ENCODE peak calls at places on chromosomes 16 and 17, in six cellular contexts. L, J, Q, A, R and U are unnamed samples. For H3K4me1 and H3K9me3, the result is how much of the 10 kb centered on the place peaks cover.

GRCh38 chr16:67945392-67945933 is 1.5 kb upstream of the LCAT start:
- DNase-seq in L (no peak), J (no peak), Q (no peak), A (no peak), R (no peak), U (no peak)

GRCh38 chr16:89112377-89113151 is 18.9 kb downstream of the ACSF3 start:
- DNase-seq in L (no peak), J (no peak), Q (no peak), A (no peak), R (no peak), U (no peak)

GRCh38 chr16:11465675-11466074 is 120.4 kb downstream of the RMI2 start:
- DNase-seq in L (no peak), J (no peak), Q (no peak), A (no peak), R (no peak), U (peak)

GRCh38 chr17:58084317-58084981 is 1.2 kb downstream of the DYNLL2 start:
- DNase-seq in L (peak), J (peak), Q (peak), A (no peak), R (peak), U (no peak)

GRCh38 chr16:17784073-17784472 is 313.3 kb upstream of the XYLT1 start:
- DNase-seq in L (peak), J (no peak), Q (no peak), A (no peak), R (no peak), U (no peak)

GRCh38 chr17:62995377-62995885 is 29.4 kb downstream of the TANC2 start:
- DNase-seq in L (peak), J (peak), Q (peak), A (no peak), R (peak), U (no peak)

GRCh38 chr17:13044713-13045112 is 26.9 kb upstream of the ELAC2 start:
- DNase-seq in L (no peak), J (no peak), Q (no peak), A (no peak), R (no peak), U (no peak)

GRCh38 chr16:27929818-27930217 is 133.7 kb downstream of the GSG1L start:
- DNase-seq in L (no peak), J (no peak), Q (no peak), A (no peak), R (no peak), U (peak)

GRCh38 chr16:72241930-72242329 is 70.0 kb upstream of the PMFBP1 start:
- DNase-seq in L (peak), J (peak), Q (peak), A (no peak), R (no peak), U (no peak)

GRCh38 chr17:44109312-44109630 is 14.2 kb downstream of the HDAC5 start:
- DNase-seq in L (no peak), J (no peak), Q (no peak), A (no peak), R (no peak), U (no peak)

GRCh38 chr17:44106801-44107200 is 16.6 kb downstream of the HDAC5 start:
- DNase-seq in L (no peak), J (no peak), Q (no peak), A (no peak), R (no peak), U (no peak)

GRCh38 chr17:44110011-44110686 is 13.3 kb downstream of the HDAC5 start:
- DNase-seq in L (no peak), J (no peak), Q (no peak), A (no peak), R (no peak), U (no peak)

GRCh38 chr17:44110823-44111633 is 12.4 kb downstream of the HDAC5 start:
- DNase-seq in L (peak), J (peak), Q (peak), A (peak), R (peak), U (peak)

DNA sequence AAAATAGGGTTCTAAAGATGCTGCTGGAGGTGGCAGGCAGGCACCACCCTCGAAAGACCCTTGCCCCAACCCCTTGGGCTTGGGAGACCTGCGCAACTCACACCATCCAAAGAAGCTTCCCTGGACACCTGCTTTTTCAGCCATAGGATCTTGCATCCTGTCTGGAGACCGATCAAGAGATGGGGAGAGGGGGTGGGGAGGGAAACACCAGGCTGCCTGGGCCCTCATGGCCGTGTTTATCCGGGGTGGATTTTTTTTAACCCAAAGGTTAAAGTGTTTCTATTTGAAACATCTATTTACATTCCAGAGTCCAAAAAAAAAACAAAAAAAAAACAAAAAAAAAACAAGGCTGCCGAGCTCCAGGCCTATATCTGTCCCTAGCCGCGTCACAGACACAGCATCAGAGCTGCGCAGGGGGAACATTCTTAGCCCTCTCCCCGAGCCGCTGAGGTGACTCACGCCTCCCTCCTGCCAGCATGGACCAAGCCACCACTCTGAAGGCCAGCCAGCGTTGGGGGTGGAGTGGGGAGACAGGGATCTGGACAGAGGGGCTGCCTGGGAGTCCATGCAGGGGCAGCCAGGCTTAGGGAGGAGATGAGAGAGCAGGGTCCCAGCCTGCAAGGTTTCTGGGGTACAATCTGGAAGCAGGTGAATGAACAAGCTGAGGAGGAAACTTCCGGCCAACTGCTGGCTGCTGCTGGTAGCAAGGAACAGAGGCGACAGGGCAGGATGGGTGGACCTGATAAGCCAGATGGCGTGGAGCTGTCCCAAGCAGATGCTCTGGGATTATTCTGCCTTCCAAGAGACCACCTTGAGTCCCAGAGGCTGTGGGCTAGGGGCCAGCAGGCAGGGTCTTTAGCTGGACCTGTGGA is 14.8 kb downstream of the HDAC5 start:
- DNase-seq in L (no peak), J (peak), Q (peak), A (no peak), R (peak), U (peak)
- H3K4me1 ChIP-seq in L (under half), J (half or more), Q (half or more), A (half or more), R (under half), U (under half)

GRCh38 chr17:56752263-56752662 is 81.5 kb downstream of the C17orf67 start:
- DNase-seq in L (no peak), J (no peak), Q (no peak), A (no peak), R (no peak), U (no peak)

GRCh38 chr17:56754523-56755208 is 79.1 kb downstream of the C17orf67 start:
- DNase-seq in L (no peak), J (peak), Q (peak), A (no peak), R (no peak), U (no peak)

GRCh38 chr17:56751145-56751743 is 82.5 kb downstream of the C17orf67 start:
- DNase-seq in L (no peak), J (no peak), Q (no peak), A (no peak), R (no peak), U (no peak)

GRCh38 chr17:56756536-56756935 is 77.2 kb downstream of the C17orf67 start:
- DNase-seq in L (no peak), J (peak), Q (peak), A (no peak), R (no peak), U (no peak)

GRCh38 chr17:56755310-56755709 is 78.4 kb downstream of the C17orf67 start:
- DNase-seq in L (no peak), J (no peak), Q (no peak), A (no peak), R (no peak), U (no peak)
- H3K9me3 ChIP-seq in L (under half), J (under half), Q (under half), A (under half), R (under half), U (under half)

GRCh38 chr17:69539781-69540319 is 125.4 kb downstream of the MAP2K6 start:
- DNase-seq in L (peak), J (no peak), Q (peak), A (no peak), R (no peak), U (no peak)
- H3K27ac ChIP-seq in L (peak), J (peak), Q (no peak), A (no peak), R (no peak), U (no peak)

DNA sequence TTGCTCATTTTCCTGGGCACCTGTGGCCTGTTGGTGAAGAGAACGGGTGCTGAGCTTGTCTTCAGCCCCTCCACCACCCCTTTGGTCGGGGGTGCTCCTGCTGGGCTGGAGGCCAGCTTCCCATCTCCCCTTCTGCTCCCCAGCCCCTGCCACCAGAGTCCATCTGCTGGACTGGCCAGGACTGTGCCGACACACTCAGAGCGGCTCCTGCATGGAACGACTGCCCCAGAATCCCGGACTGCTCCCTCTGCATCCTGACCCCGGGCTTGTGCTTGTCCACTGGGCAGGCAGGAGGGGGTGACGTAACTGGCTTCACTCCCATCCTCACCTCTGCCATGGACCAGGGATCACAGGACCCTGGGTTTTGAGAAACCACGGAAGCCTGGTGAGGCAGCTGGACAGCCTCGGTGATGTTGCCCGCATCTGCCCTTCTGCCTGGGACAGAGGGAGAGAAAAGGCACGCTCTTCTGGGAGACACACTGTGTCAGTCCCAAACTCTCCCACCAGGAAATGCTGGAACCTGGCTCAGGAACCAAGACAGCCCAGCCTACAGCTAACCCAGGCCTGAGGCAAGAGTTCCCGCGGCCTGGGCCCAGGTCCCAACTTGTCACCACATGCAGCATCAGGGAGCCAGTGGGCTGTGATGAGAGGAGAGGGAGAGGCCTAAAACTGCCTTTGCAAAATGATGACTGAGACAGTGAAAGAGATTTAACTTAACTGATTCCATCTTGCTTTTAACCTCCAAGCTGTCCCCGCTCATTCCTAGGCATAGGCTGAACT is 16.1 kb upstream of the GSDMA start:
- DNase-seq in L (no peak), J (no peak), Q (no peak), A (peak), R (no peak), U (no peak)
- H3K4me1 ChIP-seq in L (under half), J (under half), Q (under half), A (under half), R (under half), U (under half)